ENCODE peak calls at places on chromosome 22, in four cellular contexts. Q is lung, F is hepatocyte, A is ovary. S is an unnamed sample. For H3K4me1 and H3K36me3, the result is how much of the 10 kb centered on the place peaks cover.

GRCh38 chr22:43481528-43482309 is 69.9 kb downstream of the MPPED1 start:
- DNase-seq in F (no peak), A (no peak), Q (no peak), S (no peak)

GRCh38 chr22:46390652-46391301 is 55.3 kb downstream of the TRMU start:
- DNase-seq in F (no peak), A (peak), Q (peak), S (no peak)

GRCh38 chr22:45703758-45704157 is 32.1 kb downstream of the ATXN10 start:
- DNase-seq in A (no peak), F (no peak), Q (no peak), S (no peak)

GRCh38 chr22:31647516-31647915 is 14.5 kb downstream of the PISD start:
- DNase-seq in A (no peak), Q (no peak), F (no peak), S (no peak)

GRCh38 chr22:40263191-40263590 is 83.1 kb upstream of the ADSL start:
- DNase-seq in Q (no peak), A (no peak), F (no peak), S (no peak)

GRCh38 chr22:36285017-36285416 is 32.1 kb downstream of the APOL1 start:
- DNase-seq in F (no peak), Q (no peak), A (no peak), S (no peak)

GRCh38 chr22:22201185-22201924 is 43.2 kb upstream of the VPREB1 start:
- DNase-seq in F (no peak), A (no peak), Q (no peak), S (peak)

GRCh38 chr22:29308791-29309262 is 2.4 kb downstream of the GAS2L1 start:
- DNase-seq in A (peak), F (no peak), Q (no peak), S (no peak)

GRCh38 chr22:21015051-21016006 is at the start of gene P2RX6:
- DNase-seq in A (no peak), Q (no peak), F (no peak), S (no peak)

GRCh38 chr22:21712751-21713427 is 22.7 kb downstream of the YPEL1 start:
- DNase-seq in Q (peak), A (peak), F (peak), S (peak)

GRCh38 chr22:45454260-45454659 is 40.8 kb downstream of the RIBC2 start:
- DNase-seq in F (no peak), Q (no peak), A (no peak), S (no peak)

GRCh38 chr22:45843030-45843429 is 133.9 kb downstream of the WNT7B start:
- DNase-seq in F (no peak), Q (no peak), A (no peak), S (no peak)

GRCh38 chr22:50730941-50731661 is 6.9 kb upstream of the ACR start:
- DNase-seq in A (no peak), F (no peak), Q (no peak), S (peak)

GRCh38 chr22:29726104-29726503 is 6.3 kb downstream of the CABP7 start:
- DNase-seq in F (no peak), A (no peak), Q (no peak), S (no peak)

GRCh38 chr22:25475554-25476022 is 88.9 kb upstream of the GRK3 start:
- DNase-seq in Q (peak), A (no peak), F (peak), S (no peak)

GRCh38 chr22:26648011-26648497 is 9.3 kb upstream of the MIAT start:
- DNase-seq in F (no peak), A (no peak), Q (no peak), S (peak)

GRCh38 chr22:30198152-30198845 is 48.3 kb downstream of the LIF start:
- DNase-seq in F (no peak), A (no peak), Q (no peak), S (no peak)

GRCh38 chr22:50250555-50251471 is at the start of gene HDAC10:
- DNase-seq in A (peak), F (peak), Q (peak), S (peak)

GRCh38 chr22:30640361-30640760 is 4.8 kb downstream of the SLC35E4 start:
- DNase-seq in A (no peak), F (no peak), Q (no peak), S (no peak)

GRCh38 chr22:28442951-28443876 is 236.4 kb downstream of the TTC28 start:
- DNase-seq in A (peak), Q (peak), F (peak), S (peak)

GRCh38 chr22:45324186-45324775 is 14.5 kb downstream of the FAM118A start:
- DNase-seq in F (no peak), A (no peak), Q (no peak), S (no peak)

GRCh38 chr22:25847451-25847850 is 105.5 kb downstream of the MYO18B start:
- DNase-seq in Q (no peak), A (no peak), F (no peak), S (no peak)

GRCh38 chr22:20086101-20086599 is 6.1 kb downstream of the DGCR8 start:
- DNase-seq in Q (no peak), F (no peak), A (no peak), S (no peak)

GRCh38 chr22:17733484-17733883 is 40.8 kb downstream of the BID start:
- DNase-seq in F (no peak), A (no peak), Q (no peak), S (no peak)

GRCh38 chr22:42604403-42604802 is 10.3 kb downstream of the POLDIP3 start:
- DNase-seq in F (no peak), Q (peak), A (no peak), S (no peak)

GRCh38 chr22:42754658-42755057 is 34.0 kb upstream of the A4GALT start:
- DNase-seq in Q (no peak), F (peak), A (no peak), S (no peak)

GRCh38 chr22:50340157-50340879 is 2.8 kb upstream of the PPP6R2 start:
- DNase-seq in Q (no peak), A (no peak), F (no peak), S (no peak)

GRCh38 chr22:31346733-31347250 is 646 bp upstream of the PATZ1 start:
- DNase-seq in A (peak), F (peak), Q (peak), S (peak)

GRCh38 chr22:37487129-37487528 is 945 bp upstream of the MFNG start:
- DNase-seq in A (no peak), F (no peak), Q (no peak), S (no peak)

GRCh38 chr22:37485006-37485713 is 1.0 kb downstream of the MFNG start:
- DNase-seq in F (no peak), Q (no peak), A (no peak), S (peak)

GRCh38 chr22:37485714-37486223 is 415 bp downstream of the MFNG start:
- DNase-seq in A (no peak), F (no peak), Q (no peak), S (peak)

GRCh38 chr22:37487559-37487958 is 1.4 kb upstream of the MFNG start:
- DNase-seq in Q (no peak), A (no peak), F (no peak), S (no peak)

DNA sequence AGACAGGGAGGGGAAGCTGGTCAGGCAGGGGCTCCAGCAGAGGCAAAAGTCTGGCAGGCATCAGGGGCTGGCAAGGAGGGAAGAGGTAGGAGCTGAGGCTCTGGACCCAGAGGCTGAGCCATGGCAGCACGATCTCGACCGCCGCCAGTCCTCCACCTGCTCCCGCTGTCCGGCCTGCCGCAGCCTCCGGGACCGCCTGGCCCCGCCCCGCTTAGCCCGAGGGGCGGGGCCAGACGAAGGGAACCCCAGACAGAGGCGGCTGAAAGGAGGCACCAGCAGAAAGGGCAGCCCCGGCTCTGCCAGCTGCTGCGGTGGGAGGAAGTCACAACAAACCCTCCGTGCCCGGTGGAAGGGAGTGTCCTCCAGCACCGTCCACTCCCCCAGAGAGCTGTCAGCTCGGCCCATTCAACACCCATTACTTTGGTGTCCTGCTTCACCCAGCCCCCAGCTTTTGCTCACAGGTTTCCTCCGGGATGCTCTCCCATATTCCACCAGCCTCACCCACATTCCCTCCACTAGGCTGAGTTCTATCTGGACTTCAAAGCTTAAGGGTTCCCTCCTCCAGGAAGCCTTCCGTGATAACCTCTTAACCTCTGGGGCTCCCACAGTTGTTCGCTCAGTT is at the start of gene MFNG:
- DNase-seq in A (peak), F (peak), Q (peak), S (peak)
- TF ChIP-seq CTCF in A (no peak), F (no peak), Q (no peak), S (no peak)

GRCh38 chr22:41595703-41596102 is 6.1 kb upstream of the PMM1 start:
- DNase-seq in A (no peak), F (no peak), Q (no peak), S (no peak)

GRCh38 chr22:41598891-41599635 is 9.4 kb upstream of the PMM1 start:
- DNase-seq in Q (no peak), F (no peak), A (no peak), S (no peak)

GRCh38 chr22:41598081-41598480 is 8.4 kb upstream of the PMM1 start:
- DNase-seq in Q (no peak), A (no peak), F (no peak), S (no peak)

GRCh38 chr22:41597635-41597953 is 8.0 kb upstream of the PMM1 start:
- DNase-seq in A (no peak), F (no peak), Q (no peak), S (no peak)

GRCh38 chr22:41596776-41597634 is 7.4 kb upstream of the PMM1 start:
- DNase-seq in A (peak), F (peak), Q (peak), S (peak)
- H3K4me1 ChIP-seq in A (under half), F (under half), Q (under half), S (under half)

GRCh38 chr22:24355574-24355973 is 71.8 kb upstream of the ADORA2A start:
- DNase-seq in Q (no peak), F (no peak), A (no peak), S (no peak)

GRCh38 chr22:24350627-24351026 is 76.8 kb upstream of the ADORA2A start:
- DNase-seq in F (no peak), Q (no peak), A (no peak), S (no peak)
- H3K36me3 ChIP-seq in F (under half), Q (under half), A (under half), S (under half)

GRCh38 chr22:38153821-38154562 is 27.6 kb downstream of the PLA2G6 start:
- DNase-seq in A (no peak), Q (no peak), F (peak), S (no peak)
- TF ChIP-seq CTCF in A (no peak), Q (no peak), F (peak), S (no peak)